ENCODE peak calls at places on chromosomes 1 and 21, in nine cellular contexts. F, D, R, V, O, P, Q, U and N are unnamed samples.

GRCh38 chr21:38488640-38489282 is 9.5 kb downstream of the ERG start:
- DNase-seq in V (no peak), O (no peak), D (no peak), Q (no peak), R (no peak), F (no peak), P (no peak), U (no peak), N (no peak)

GRCh38 chr1:168550971-168551370 is 7.2 kb upstream of the XCL2 start:
- DNase-seq in F (no peak), P (no peak), D (no peak), V (no peak), R (no peak), Q (no peak), O (no peak), U (no peak), N (no peak)

GRCh38 chr1:1123581-1124507 is 8.0 kb upstream of the C1orf159 start:
- DNase-seq in F (peak; percentile 20), P (no peak), U (peak; percentile 36), R (peak; percentile 71), Q (peak; percentile 23), O (no peak), D (no peak), V (no peak), N (no peak)

GRCh38 chr1:113552244-113552643 is 161.9 kb downstream of the MAGI3 start:
- DNase-seq in F (no peak), D (no peak), Q (no peak), U (no peak), O (no peak), V (no peak), R (no peak), P (no peak), N (no peak)

GRCh38 chr1:106232128-106232527 is 824.3 kb upstream of the PRMT6 start:
- DNase-seq in Q (no peak), P (no peak), V (no peak), D (no peak), F (no peak), U (no peak), O (no peak), R (no peak), N (no peak)

GRCh38 chr1:2322065-2322571 is 69.2 kb downstream of the MORN1 start:
- DNase-seq in V (peak; percentile 98), D (peak; percentile 93), R (peak; percentile 97), P (peak; percentile 91), O (peak; percentile 89), Q (no peak), F (peak; percentile 67), U (no peak), N (no peak)

GRCh38 chr1:24888061-24888970 is 41.8 kb downstream of the RUNX3 start:
- DNase-seq in V (peak; percentile 40), O (no peak), R (no peak), P (peak; percentile 4), D (peak; percentile 40), U (no peak), F (no peak), Q (no peak), N (peak; percentile 16)

GRCh38 chr1:153344718-153345025 is 4.0 kb downstream of the PGLYRP4 start:
- DNase-seq in U (no peak), F (no peak), R (no peak), O (no peak), D (peak; percentile 69), Q (no peak), P (no peak), V (peak; percentile 31), N (peak; percentile 27)

GRCh38 chr1:84101204-84101603 is 42.9 kb upstream of the PRKACB start:
- DNase-seq in D (no peak), F (no peak), Q (no peak), V (no peak), P (no peak), O (no peak), U (no peak), R (no peak), N (no peak)

GRCh38 chr1:68470388-68470970 is 20.7 kb upstream of the RPE65 start:
- DNase-seq in V (no peak), F (no peak), U (no peak), Q (no peak), D (no peak), O (no peak), R (peak; percentile 57), P (no peak), N (no peak)

GRCh38 chr1:47752048-47752451 is 245.1 kb downstream of the TRABD2B start:
- DNase-seq in D (peak; percentile 82), O (no peak), V (peak; percentile 85), P (no peak), U (no peak), Q (no peak), R (peak; percentile 40), F (no peak), N (peak; percentile 74)

GRCh38 chr1:110059133-110059863 is 11.2 kb downstream of the ALX3 start:
- DNase-seq in O (no peak), R (no peak), Q (no peak), V (no peak), D (no peak), P (no peak), F (no peak), U (no peak), N (no peak)

GRCh38 chr1:70220517-70221240 is 501 bp upstream of the SRSF11 start:
- DNase-seq in Q (no peak), D (no peak), V (no peak), F (no peak), P (no peak), R (no peak), U (no peak), O (no peak), N (no peak)

GRCh38 chr1:154970631-154971340 is at the start of gene SHC1:
- DNase-seq in D (peak; percentile 99), O (peak; percentile 96), V (peak; percentile 98), F (peak; percentile 78), P (peak; percentile 96), Q (peak; percentile 48), U (peak; percentile 99), R (peak; percentile 96), N (peak; percentile 87)

DNA sequence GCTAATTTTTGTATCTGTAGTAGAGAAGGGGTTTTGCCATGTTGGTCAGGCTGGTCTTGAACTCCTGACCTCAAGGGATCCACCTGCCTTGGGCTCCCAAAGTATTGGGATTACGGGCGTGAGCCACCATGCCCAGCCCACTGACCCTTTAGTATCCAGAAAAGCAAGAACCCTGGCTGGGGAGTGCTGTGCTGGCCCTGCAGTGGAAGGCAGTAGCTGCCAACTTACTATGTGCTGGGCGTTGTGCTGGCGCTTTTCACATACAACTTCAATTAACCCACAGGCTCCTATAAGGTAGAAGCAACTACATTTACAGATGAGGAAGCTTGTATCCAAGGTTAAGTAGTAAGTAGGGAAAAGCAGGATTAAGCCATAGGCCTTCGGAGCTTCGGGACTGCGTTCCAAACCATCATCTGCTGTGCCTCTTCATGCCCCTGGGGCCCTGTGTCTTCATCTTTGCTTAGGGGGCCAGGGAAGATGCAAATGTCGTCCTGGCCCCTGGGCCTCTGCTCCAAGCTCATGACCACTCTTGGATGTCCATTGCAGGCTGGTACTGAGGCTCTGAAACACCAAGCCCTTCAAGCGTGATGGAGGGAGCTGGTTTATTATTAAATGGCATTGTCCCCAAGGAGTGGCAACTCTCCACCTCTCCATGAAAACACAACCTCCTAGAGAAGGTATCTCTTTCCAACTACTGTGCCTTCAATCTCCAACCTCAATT is 8.7 kb upstream of the CPLANE2 start:
- DNase-seq in F (no peak), V (no peak), D (peak; percentile 58), R (no peak), P (peak; percentile 25), Q (no peak), U (no peak), O (no peak), N (no peak)
- H3K4me3 ChIP-seq in F (no peak overlapping the region), V (no peak overlapping the region), D (no peak overlapping the region), R (no peak overlapping the region), P (no peak overlapping the region), Q (no peak overlapping the region), U (no peak overlapping the region), O (no peak overlapping the region), N (no peak overlapping the region)

DNA sequence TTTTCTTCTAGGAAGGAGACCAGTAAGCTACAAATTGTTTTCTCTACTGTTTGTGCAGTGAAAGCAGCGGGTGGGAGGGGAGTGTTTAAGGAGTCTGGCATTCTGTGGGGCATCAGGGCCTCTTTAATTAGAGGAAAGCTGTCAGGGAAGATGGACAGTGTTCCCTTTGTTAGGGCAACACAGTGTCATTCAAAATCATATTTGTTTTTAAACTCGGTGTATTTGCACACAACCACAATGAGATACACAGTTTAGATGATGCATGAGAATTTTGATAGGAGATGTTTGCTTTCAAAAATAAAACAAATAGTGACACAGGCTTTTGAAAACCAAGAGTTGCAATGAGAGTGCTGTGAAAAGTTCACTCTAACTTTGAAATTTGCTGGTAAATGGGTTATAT is 15.1 kb upstream of the ST6GALNAC3 start:
- DNase-seq in U (no peak), F (no peak), R (no peak), D (no peak), O (peak; percentile 43), P (no peak), V (no peak), Q (no peak), N (no peak)
- H3K4me3 ChIP-seq in U (no peak overlapping the region), F (no peak overlapping the region), R (no peak overlapping the region), D (no peak overlapping the region), O (no peak overlapping the region), P (no peak overlapping the region), V (no peak overlapping the region), Q (no peak overlapping the region), N (no peak overlapping the region)

GRCh38 chr1:156848461-156849150 is 10.3 kb downstream of the INSRR start:
- DNase-seq in U (no peak), Q (peak; percentile 79), D (no peak), V (no peak), R (peak; percentile 45), O (peak; percentile 58), P (no peak), F (no peak), N (peak; percentile 52)
- H3K4me3 ChIP-seq in U (no peak overlapping the region), Q (peak overlapping the region; percentile 60), D (no peak overlapping the region), V (no peak overlapping the region), R (no peak overlapping the region), O (peak overlapping the region; percentile 24), P (no peak overlapping the region), F (no peak overlapping the region), N (no peak overlapping the region)

DNA sequence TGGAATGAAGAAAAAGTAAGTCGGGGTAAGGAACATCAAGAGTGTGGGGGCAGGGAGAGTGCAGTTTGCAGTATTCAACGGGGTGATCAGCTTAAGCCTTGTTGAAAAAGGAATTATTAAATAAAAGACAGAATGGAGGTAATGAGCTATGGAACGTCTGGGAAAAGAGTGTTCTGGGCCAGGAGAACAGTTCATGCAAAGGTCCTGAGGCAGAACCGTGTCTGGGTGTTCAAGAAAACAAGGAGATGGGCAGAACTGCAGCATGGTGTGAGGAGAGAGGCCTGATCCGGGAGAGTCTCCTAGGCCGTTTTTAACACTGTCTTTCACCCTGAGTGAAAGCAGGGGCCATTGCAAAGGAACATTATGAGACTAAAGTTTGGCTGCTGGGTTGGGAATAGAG is 20.2 kb downstream of the OVGP1 start:
- DNase-seq in P (no peak), V (no peak), D (no peak), U (no peak), O (no peak), Q (no peak), R (no peak), F (no peak), N (no peak)
- H3K4me3 ChIP-seq in P (no peak overlapping the region), V (no peak overlapping the region), D (no peak overlapping the region), U (no peak overlapping the region), O (no peak overlapping the region), Q (no peak overlapping the region), R (no peak overlapping the region), F (no peak overlapping the region), N (no peak overlapping the region)

DNA sequence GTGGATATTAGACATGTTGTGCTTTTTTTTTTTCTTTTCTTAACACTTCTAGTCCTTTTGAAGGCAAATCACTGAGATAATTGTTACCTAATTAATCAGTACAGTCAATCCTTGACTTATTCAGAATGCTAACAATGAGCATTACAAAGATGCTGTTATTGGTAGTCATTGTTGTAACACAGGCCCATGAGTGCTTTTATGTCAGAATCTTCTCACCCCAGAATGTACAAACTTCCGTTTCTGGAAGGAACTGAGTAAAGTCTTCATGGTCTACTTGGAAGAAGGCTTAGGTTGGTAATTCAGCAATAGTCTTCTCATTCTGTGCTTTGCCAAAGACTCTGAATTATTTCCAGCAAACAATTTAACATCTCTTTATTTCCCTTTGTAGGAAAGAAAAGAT is 3.1 kb downstream of the KCNK1 start:
- DNase-seq in F (no peak), P (no peak), R (no peak), D (no peak), V (no peak), Q (no peak), O (no peak), U (no peak), N (no peak)
- H3K4me3 ChIP-seq in F (no peak overlapping the region), P (no peak overlapping the region), R (no peak overlapping the region), D (no peak overlapping the region), V (no peak overlapping the region), Q (no peak overlapping the region), O (no peak overlapping the region), U (no peak overlapping the region), N (no peak overlapping the region)